ENCODE peak calls at places on chromosomes 6 and 20, in nine cellular contexts. K, G, J, L, B, W, F, M and Q are unnamed samples.

GRCh38 chr20:11745160-11745559 is 172.5 kb upstream of the BTBD3 start:
- DNase-seq in L (no peak), F (no peak), B (no peak), J (no peak), M (no peak), K (no peak), W (no peak), G (no peak), Q (no peak)

GRCh38 chr6:169115632-169116031 is 138.0 kb downstream of the THBS2 start:
- DNase-seq in M (no peak), F (no peak), G (no peak), W (no peak), J (no peak), K (no peak), B (no peak), L (no peak), Q (no peak)

GRCh38 chr20:21125072-21125848 is 622 bp upstream of the KIZ start:
- DNase-seq in W (peak), J (peak), G (peak), M (no peak), K (no peak), B (no peak), L (peak), F (peak), Q (peak)

GRCh38 chr20:25532015-25532751 is 53.1 kb downstream of the NINL start:
- DNase-seq in J (peak), L (peak), W (no peak), F (no peak), M (no peak), K (no peak), B (peak), G (peak), Q (peak)

GRCh38 chr6:143697401-143697800 is 19.6 kb downstream of the PHACTR2 start:
- DNase-seq in L (no peak), K (no peak), F (no peak), J (no peak), G (no peak), M (no peak), B (no peak), W (no peak), Q (no peak)

GRCh38 chr6:134936927-134937326 is 13.0 kb downstream of the ALDH8A1 start:
- DNase-seq in K (no peak), J (no peak), W (peak), L (peak), M (no peak), B (peak), G (no peak), F (no peak), Q (peak)

GRCh38 chr6:134822920-134823430 is 126.9 kb downstream of the ALDH8A1 start:
- DNase-seq in J (peak), L (peak), K (peak), B (peak), W (peak), G (peak), F (peak), M (peak), Q (peak)

GRCh38 chr6:138250053-138250452 is 31.8 kb upstream of the PBOV1 start:
- DNase-seq in L (no peak), F (no peak), W (no peak), M (no peak), B (no peak), J (no peak), K (no peak), G (no peak), Q (no peak)

GRCh38 chr6:164854526-164854925 is 454.9 kb downstream of the C6orf118 start:
- DNase-seq in J (no peak), F (no peak), M (no peak), G (no peak), K (no peak), W (no peak), L (no peak), B (no peak), Q (no peak)

GRCh38 chr6:84224251-84224650 is 3.2 kb downstream of the CEP162 start:
- DNase-seq in G (no peak), M (no peak), W (no peak), F (no peak), B (no peak), J (no peak), L (no peak), K (no peak), Q (no peak)

GRCh38 chr6:156021746-156022396 is 566.2 kb upstream of the NOX3 start:
- DNase-seq in K (no peak), M (no peak), F (no peak), G (no peak), L (peak), B (no peak), W (no peak), J (no peak), Q (peak)

GRCh38 chr6:42783876-42784738 is 2.3 kb downstream of the BICRAL start:
- DNase-seq in F (no peak), J (no peak), L (no peak), K (no peak), M (no peak), B (no peak), G (no peak), W (no peak), Q (no peak)

GRCh38 chr6:113879186-113880096 is 22.3 kb downstream of the MARCKS start:
- DNase-seq in W (no peak), B (peak), G (peak), L (peak), F (peak), K (no peak), M (peak), J (peak), Q (peak)

GRCh38 chr6:142853244-142854180 is 91.5 kb downstream of the HIVEP2 start:
- DNase-seq in K (no peak), G (no peak), W (no peak), B (no peak), J (peak), F (no peak), M (peak), L (peak), Q (peak)

GRCh38 chr6:80376411-80376810 is 269.9 kb downstream of the BCKDHB start:
- DNase-seq in J (no peak), K (no peak), W (no peak), M (no peak), L (no peak), G (no peak), B (no peak), F (no peak), Q (no peak)

GRCh38 chr6:25777856-25778649 is 23.5 kb downstream of the SLC17A4 start:
- DNase-seq in G (no peak), L (no peak), J (no peak), K (no peak), F (no peak), W (no peak), M (no peak), B (no peak), Q (no peak)

GRCh38 chr20:63100926-63101699 is 94.3 kb upstream of the BHLHE23 start:
- DNase-seq in L (no peak), F (no peak), J (no peak), K (peak), W (no peak), M (no peak), B (no peak), G (peak), Q (no peak)

GRCh38 chr6:2992330-2992979 is 7.2 kb upstream of the NQO2 start:
- DNase-seq in J (no peak), B (no peak), G (no peak), F (no peak), M (no peak), L (no peak), W (no peak), K (no peak), Q (no peak)

GRCh38 chr6:135438907-135439535 is 58.5 kb downstream of the AHI1 start:
- DNase-seq in W (peak), K (no peak), M (peak), G (no peak), J (peak), B (peak), F (peak), L (peak), Q (peak)

GRCh38 chr6:42940493-42941045 is 11.3 kb downstream of the CNPY3 start:
- DNase-seq in L (no peak), J (no peak), F (no peak), M (no peak), G (no peak), W (no peak), B (no peak), K (no peak), Q (no peak)

GRCh38 chr6:40986871-40987270 is 52.1 kb downstream of the UNC5CL start:
- DNase-seq in L (no peak), J (no peak), W (no peak), F (no peak), M (no peak), G (no peak), B (no peak), K (no peak), Q (no peak)

GRCh38 chr6:62042444-62042843 is 243.6 kb downstream of the KHDRBS2 start:
- DNase-seq in J (no peak), B (no peak), L (no peak), M (peak), G (no peak), K (no peak), W (no peak), F (no peak), Q (no peak)

GRCh38 chr20:25052255-25053206 is 5.4 kb downstream of the ACSS1 start:
- DNase-seq in J (no peak), K (no peak), G (peak), B (no peak), F (peak), W (no peak), M (no peak), L (no peak), Q (peak)

GRCh38 chr6:156618600-156619205 is 158.5 kb upstream of the ARID1B start:
- DNase-seq in W (no peak), G (peak), F (no peak), M (no peak), J (peak), L (no peak), K (no peak), B (no peak), Q (no peak)

GRCh38 chr6:89749918-89750317 is 69.7 kb downstream of the MDN1 start:
- DNase-seq in M (no peak), L (no peak), J (no peak), B (no peak), G (no peak), F (no peak), K (no peak), W (no peak), Q (no peak)

GRCh38 chr20:3777381-3777725 is 3.9 kb downstream of the SPEF1 start:
- DNase-seq in M (no peak), J (peak), F (no peak), L (no peak), G (no peak), W (no peak), K (no peak), B (no peak), Q (no peak)

GRCh38 chr20:47315339-47315662 is 41.2 kb downstream of the ZMYND8 start:
- DNase-seq in F (no peak), B (no peak), G (no peak), M (no peak), L (peak), K (no peak), W (no peak), J (peak), Q (peak)

GRCh38 chr6:77837034-77837784 is 184.4 kb downstream of the MEI4 start:
- DNase-seq in G (no peak), K (no peak), J (no peak), L (no peak), W (no peak), B (no peak), F (no peak), M (no peak), Q (no peak)

GRCh38 chr6:55953384-55953783 is 78.0 kb upstream of the BMP5 start:
- DNase-seq in W (no peak), K (no peak), B (peak), G (no peak), M (no peak), J (no peak), L (peak), F (no peak), Q (peak)

GRCh38 chr6:64504509-64504908 is 868.9 kb downstream of the PHF3 start:
- DNase-seq in B (no peak), G (no peak), W (no peak), J (no peak), F (no peak), K (no peak), L (peak), M (no peak), Q (peak)

GRCh38 chr6:123855493-123855892 is 51.8 kb downstream of the NKAIN2 start:
- DNase-seq in W (no peak), B (no peak), M (no peak), G (no peak), L (no peak), K (no peak), J (no peak), F (no peak), Q (no peak)

GRCh38 chr6:163585932-163586437 is 171.5 kb downstream of the QKI start:
- DNase-seq in W (peak), G (no peak), K (peak), L (peak), J (no peak), F (no peak), M (no peak), B (peak), Q (peak)

GRCh38 chr20:57693002-57693582 is 16.7 kb downstream of the PMEPA1 start:
- DNase-seq in F (no peak), B (peak), G (peak), W (no peak), L (peak), J (peak), K (no peak), M (no peak), Q (peak)

GRCh38 chr6:105318660-105319059 is 84.2 kb downstream of the PREP start:
- DNase-seq in J (no peak), F (no peak), G (no peak), W (no peak), L (peak), M (no peak), K (no peak), B (peak), Q (peak)

GRCh38 chr6:133814797-133815196 is 74.1 kb upstream of the TCF21 start:
- DNase-seq in G (no peak), L (peak), J (no peak), F (no peak), W (no peak), K (no peak), M (no peak), B (peak), Q (peak)

GRCh38 chr6:133837801-133838349 is 51.0 kb upstream of the TCF21 start:
- DNase-seq in K (peak), M (peak), G (peak), F (peak), W (no peak), B (peak), J (peak), L (peak), Q (peak)

GRCh38 chr20:16392346-16392745 is 180.9 kb downstream of the KIF16B start:
- DNase-seq in B (no peak), F (peak), G (no peak), W (no peak), L (no peak), K (no peak), M (no peak), J (no peak), Q (no peak)

DNA sequence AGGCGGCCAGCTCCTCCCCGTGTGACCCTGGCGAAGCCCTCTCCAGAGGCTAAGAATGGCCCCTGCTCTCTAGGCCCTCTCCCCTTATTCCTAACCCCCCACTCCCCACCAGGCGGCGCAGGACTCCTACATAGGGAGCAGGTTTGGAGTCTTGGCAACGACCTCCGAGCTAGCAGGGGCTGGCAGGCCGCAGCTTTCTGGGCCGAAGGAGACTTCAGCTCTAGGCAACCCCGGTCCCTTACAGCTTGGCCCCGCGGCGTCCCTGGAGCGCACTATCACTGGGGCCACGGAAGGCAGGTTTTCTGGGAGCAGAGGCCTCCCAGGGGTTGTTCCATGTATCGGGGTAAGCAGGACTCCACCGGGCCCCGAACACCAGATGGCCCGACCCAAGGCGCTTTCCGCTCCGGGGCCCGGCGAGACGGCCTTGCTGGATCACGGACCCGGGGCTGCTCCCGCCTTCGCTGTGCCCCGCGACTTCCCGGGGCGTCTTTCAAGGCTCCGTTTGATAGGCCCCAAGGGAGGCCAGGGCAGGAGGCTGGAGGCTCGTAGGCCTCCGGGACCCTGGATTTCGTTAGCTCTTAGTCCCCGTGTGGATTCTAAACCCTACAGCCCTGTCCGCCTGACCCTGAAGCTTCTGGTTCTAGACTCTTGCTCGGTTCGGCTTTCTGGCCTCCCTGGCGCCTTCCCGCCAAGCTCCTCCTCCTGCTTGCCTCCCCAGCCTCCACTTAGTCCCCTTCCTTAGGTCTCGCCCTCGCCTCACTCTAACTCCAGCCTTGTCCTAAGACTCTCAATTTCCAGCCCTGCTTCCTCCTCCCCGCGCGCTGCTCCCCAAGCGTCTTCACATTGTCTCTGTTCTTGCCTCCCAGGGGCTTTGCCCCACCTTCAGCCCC is 1.9 kb downstream of the SLC32A1 start:
- DNase-seq in B (peak), L (peak), G (peak), K (no peak), W (no peak), F (peak), J (peak), M (peak), Q (peak)
- TF ChIP-seq CTCF in B (peak), L (peak), G (peak), K (peak), W (peak), F (peak), J (peak), M (peak), Q (peak)

DNA sequence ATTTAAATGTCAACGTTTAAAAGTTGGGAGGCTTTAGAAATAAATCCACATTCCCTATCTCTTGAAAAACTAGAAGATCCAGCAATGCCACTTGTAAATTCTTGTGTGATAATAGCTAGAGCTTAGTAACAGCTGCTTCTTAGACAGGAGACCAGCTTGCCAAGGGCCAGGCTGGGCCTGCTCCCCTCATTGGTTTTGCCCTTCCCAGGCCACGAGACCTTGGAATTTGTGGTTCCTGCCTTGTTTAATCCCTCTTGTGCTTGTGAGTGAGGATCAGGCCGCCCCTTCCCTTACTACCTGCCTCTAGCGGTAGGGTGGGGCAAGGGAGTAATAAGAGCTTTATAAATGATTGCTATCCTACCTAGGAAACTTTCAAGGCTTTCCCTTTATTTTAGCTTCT is 363.5 kb downstream of the SYNE1 start:
- DNase-seq in L (peak), G (peak), F (no peak), B (no peak), W (no peak), J (peak), M (no peak), K (no peak), Q (peak)
- TF ChIP-seq CTCF in L (peak), G (no peak), F (no peak), B (no peak), W (no peak), J (peak), M (no peak), K (no peak), Q (peak)

GRCh38 chr6:110958332-110959192 is at the start of gene GTF3C6:
- DNase-seq in J (peak), B (peak), F (peak), M (peak), K (peak), G (peak), W (peak), L (peak), Q (peak)
- TF ChIP-seq CTCF in J (no peak), B (no peak), F (no peak), M (no peak), K (peak), G (no peak), W (no peak), L (no peak), Q (no peak)

GRCh38 chr20:5540091-5540490 is 210.1 kb upstream of the SHLD1 start:
- DNase-seq in L (no peak), F (no peak), W (no peak), G (no peak), J (no peak), K (no peak), B (no peak), M (no peak), Q (no peak)
- TF ChIP-seq CTCF in L (no peak), F (no peak), W (no peak), G (no peak), J (no peak), K (no peak), B (no peak), M (no peak), Q (no peak)